ENCODE peak calls at places on chromosomes 6 and 20, in five cellular contexts. O is astrocyte of the spinal cord, G is vagina, P is cardiac fibroblast, D is activated B cell treated with CpG ODN at 0.5 μM for 24 hours. Y is an unnamed sample.

GRCh38 chr20:29301624-29302259 is 1955.7 kb upstream of the DEFB115 start:
- DNase-seq in O (no peak), D (no peak), P (no peak), G (no peak), Y (no peak)

GRCh38 chr6:17983712-17984111 is 3.7 kb downstream of the KIF13A start:
- DNase-seq in P (no peak), G (no peak), O (no peak), D (no peak), Y (no peak)

GRCh38 chr6:28941681-28942448 is 18.1 kb upstream of the TRIM27 start:
- DNase-seq in G (no peak), O (no peak), D (no peak), P (no peak), Y (no peak)

GRCh38 chr6:158411998-158412397 is 99.7 kb downstream of the TULP4 start:
- DNase-seq in P (no peak), O (no peak), D (no peak), G (no peak), Y (no peak)

GRCh38 chr6:127343753-127344659 is 597 bp upstream of the ECHDC1 start:
- DNase-seq in P (peak), D (no peak), G (no peak), O (peak), Y (no peak)

GRCh38 chr6:129267028-129267427 is 384.1 kb downstream of the LAMA2 start:
- DNase-seq in D (no peak), O (no peak), P (no peak), G (no peak), Y (no peak)

GRCh38 chr20:39825950-39826349 is 863.1 kb downstream of the MAFB start:
- DNase-seq in G (no peak), D (no peak), O (peak), P (peak), Y (no peak)

GRCh38 chr6:161218222-161218621 is 55.6 kb downstream of the AGPAT4 start:
- DNase-seq in G (no peak), O (no peak), D (no peak), P (peak), Y (no peak)

GRCh38 chr6:95286874-95287273 is 290.5 kb upstream of the MANEA start:
- DNase-seq in O (no peak), D (no peak), P (no peak), G (no peak), Y (no peak)

GRCh38 chr20:50834599-50835005 is 39.7 kb downstream of the BCAS4 start:
- DNase-seq in P (peak), G (no peak), O (peak), D (no peak), Y (no peak)

GRCh38 chr20:1211954-1212497 is 8.8 kb downstream of the C20orf202 start:
- DNase-seq in G (no peak), O (no peak), D (no peak), P (no peak), Y (no peak)

GRCh38 chr6:138241381-138241780 is 23.1 kb upstream of the PBOV1 start:
- DNase-seq in D (no peak), O (no peak), G (no peak), P (no peak), Y (no peak)

GRCh38 chr6:159172066-159172465 is 2.9 kb downstream of the FNDC1 start:
- DNase-seq in G (no peak), P (peak), O (peak), D (no peak), Y (no peak)

GRCh38 chr6:79946773-79947190 is 571 bp downstream of the ELOVL4 start:
- DNase-seq in D (peak), O (peak), P (no peak), G (no peak), Y (no peak)

GRCh38 chr6:154864086-154864430 is 130.8 kb downstream of the SCAF8 start:
- DNase-seq in O (no peak), D (no peak), P (no peak), G (no peak), Y (no peak)

GRCh38 chr6:10414766-10415592 is at the start of gene TFAP2A:
- DNase-seq in G (peak), D (no peak), O (no peak), P (peak), Y (no peak)

GRCh38 chr6:132713355-132714134 is at the start of gene VNN1:
- DNase-seq in G (no peak), P (peak), O (no peak), D (no peak), Y (peak)

GRCh38 chr6:69370763-69371162 is 426.0 kb downstream of the LMBRD1 start:
- DNase-seq in D (no peak), P (no peak), G (no peak), O (no peak), Y (no peak)

GRCh38 chr6:132483779-132484679 is 28.9 kb downstream of the STX7 start:
- DNase-seq in P (peak), D (no peak), G (no peak), O (peak), Y (no peak)

GRCh38 chr6:130985115-130985514 is 77.9 kb downstream of the EPB41L2 start:
- DNase-seq in P (no peak), G (no peak), O (no peak), D (no peak), Y (no peak)

GRCh38 chr6:41608443-41609151 is 29.7 kb upstream of the MDFI start:
- DNase-seq in D (no peak), P (no peak), O (no peak), G (no peak), Y (no peak)

GRCh38 chr6:80528115-80528514 is 421.6 kb downstream of the BCKDHB start:
- DNase-seq in G (no peak), P (peak), O (no peak), D (no peak), Y (no peak)

GRCh38 chr20:41862023-41862422 is 243.8 kb upstream of the CHD6 start:
- DNase-seq in D (no peak), O (peak), P (no peak), G (no peak), Y (no peak)

GRCh38 chr6:135291288-135292116 is 110.4 kb downstream of the MYB start:
- DNase-seq in D (no peak), P (peak), O (peak), G (no peak), Y (no peak)

GRCh38 chr6:87274660-87275273 is 47.6 kb upstream of the SMIM8 start:
- DNase-seq in D (no peak), P (peak), O (peak), G (no peak), Y (no peak)

GRCh38 chr20:32282461-32282860 is 5.0 kb downstream of the KIF3B start:
- DNase-seq in D (no peak), P (no peak), O (no peak), G (no peak), Y (no peak)

GRCh38 chr20:31663838-31664695 is 26.4 kb downstream of the COX4I2 start:
- DNase-seq in P (no peak), D (no peak), G (no peak), O (no peak), Y (no peak)

GRCh38 chr6:151216812-151217211 is 23.0 kb upstream of the AKAP12 start:
- DNase-seq in D (no peak), P (no peak), G (no peak), O (no peak), Y (no peak)

GRCh38 chr20:36950432-36951197 is 893 bp downstream of the SAMHD1 start:
- DNase-seq in G (no peak), P (peak), O (no peak), D (no peak), Y (no peak)

GRCh38 chr20:62122659-62123449 is 579 bp downstream of the LSM14B start:
- DNase-seq in P (peak), D (peak), G (no peak), O (peak), Y (no peak)

GRCh38 chr6:2396856-2397640 is 151.6 kb upstream of the GMDS start:
- DNase-seq in G (no peak), O (peak), P (peak), D (no peak), Y (no peak)

GRCh38 chr6:170062209-170062903 is 228.5 kb downstream of the DLL1 start:
- DNase-seq in O (no peak), G (no peak), D (no peak), P (no peak), Y (no peak)

GRCh38 chr20:52959125-52959524 is 13.0 kb upstream of the TSHZ2 start:
- DNase-seq in D (no peak), P (no peak), O (peak), G (no peak), Y (no peak)

DNA sequence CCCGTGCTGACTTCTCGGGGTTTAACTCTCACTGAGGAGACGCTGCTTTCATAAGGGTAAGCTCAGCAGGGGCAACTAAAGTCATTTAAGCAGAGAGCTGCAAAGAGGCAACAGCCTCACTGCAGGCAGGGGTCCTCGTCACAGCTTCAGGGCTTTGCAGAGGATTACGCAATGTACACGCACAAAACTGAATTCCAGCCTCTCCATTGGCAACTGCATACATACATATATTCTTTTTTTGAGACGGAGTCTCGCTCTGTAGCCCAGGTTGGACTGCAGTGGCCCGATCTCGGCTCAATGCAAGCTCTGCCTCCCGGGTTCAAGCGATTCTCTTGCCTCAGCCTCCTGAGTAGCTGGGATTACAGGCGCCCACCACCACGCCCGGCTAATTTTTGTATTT is 2.4 kb downstream of the GMEB2 start:
- DNase-seq in G (no peak), P (peak), D (no peak), O (peak), Y (peak)
- TF ChIP-seq CTCF in G (no peak), P (no peak), D (no peak), O (peak), Y (no peak)

GRCh38 chr6:125953502-125953875 is 3.1 kb upstream of the HINT3 start:
- DNase-seq in D (no peak), O (no peak), G (no peak), P (no peak), Y (no peak)
- TF ChIP-seq CTCF in D (no peak), O (peak), G (no peak), P (peak), Y (no peak)

GRCh38 chr20:58593880-58594473 is 57.1 kb upstream of the STX16 start:
- DNase-seq in P (no peak), G (no peak), D (no peak), O (no peak), Y (no peak)
- TF ChIP-seq CTCF in P (no peak), G (no peak), D (no peak), O (no peak), Y (no peak)

GRCh38 chr6:25014375-25014774 is 78.6 kb upstream of the RIPOR2 start:
- DNase-seq in P (no peak), O (no peak), G (no peak), D (no peak), Y (no peak)

GRCh38 chr6:25014806-25015560 is 79.2 kb upstream of the RIPOR2 start:
- DNase-seq in P (peak), O (peak), G (no peak), D (no peak), Y (no peak)

GRCh38 chr6:25010917-25011625 is 75.3 kb upstream of the RIPOR2 start:
- DNase-seq in G (no peak), O (peak), P (peak), D (no peak), Y (no peak)

GRCh38 chr6:25012657-25013056 is 76.9 kb upstream of the RIPOR2 start:
- DNase-seq in D (no peak), G (no peak), P (peak), O (peak), Y (no peak)

DNA sequence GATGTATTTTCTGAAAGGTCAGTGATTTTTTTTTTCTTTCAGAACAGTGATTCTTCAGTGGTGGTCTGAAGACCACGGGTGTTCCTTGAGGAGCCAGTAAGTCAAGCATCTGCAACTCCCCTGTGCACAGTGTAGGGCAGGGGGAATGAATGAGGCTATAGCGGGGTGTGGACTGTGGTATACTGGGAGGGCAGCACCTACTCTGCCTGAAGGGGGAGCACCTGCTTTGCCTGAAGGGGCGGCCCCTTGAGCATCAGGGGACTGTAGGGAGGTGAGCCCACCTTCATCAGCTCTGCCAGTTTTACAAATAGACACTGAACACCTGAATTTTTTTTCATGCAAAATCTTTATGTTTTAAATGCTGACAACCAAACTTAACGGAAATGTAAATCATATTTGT is 77.5 kb upstream of the RIPOR2 start:
- DNase-seq in P (no peak), D (no peak), O (no peak), G (no peak), Y (no peak)
- TF ChIP-seq CTCF in P (peak), D (no peak), O (peak), G (no peak), Y (no peak)

GRCh38 chr6:34065470-34066283 is 80.2 kb downstream of the GRM4 start:
- DNase-seq in P (no peak), D (no peak), O (no peak), G (no peak), Y (no peak)

GRCh38 chr6:34068462-34069044 is 77.3 kb downstream of the GRM4 start:
- DNase-seq in P (no peak), G (no peak), O (no peak), D (no peak), Y (no peak)

GRCh38 chr6:34066772-34067770 is 78.8 kb downstream of the GRM4 start:
- DNase-seq in D (no peak), P (no peak), G (no peak), O (no peak), Y (no peak)

GRCh38 chr6:34066284-34066571 is 79.7 kb downstream of the GRM4 start:
- DNase-seq in O (no peak), G (no peak), P (no peak), D (no peak), Y (no peak)

GRCh38 chr6:34067814-34068213 is 78.1 kb downstream of the GRM4 start:
- DNase-seq in O (no peak), P (no peak), D (no peak), G (no peak), Y (no peak)
- TF ChIP-seq CTCF in O (peak), P (no peak), D (no peak), G (no peak), Y (no peak)

DNA sequence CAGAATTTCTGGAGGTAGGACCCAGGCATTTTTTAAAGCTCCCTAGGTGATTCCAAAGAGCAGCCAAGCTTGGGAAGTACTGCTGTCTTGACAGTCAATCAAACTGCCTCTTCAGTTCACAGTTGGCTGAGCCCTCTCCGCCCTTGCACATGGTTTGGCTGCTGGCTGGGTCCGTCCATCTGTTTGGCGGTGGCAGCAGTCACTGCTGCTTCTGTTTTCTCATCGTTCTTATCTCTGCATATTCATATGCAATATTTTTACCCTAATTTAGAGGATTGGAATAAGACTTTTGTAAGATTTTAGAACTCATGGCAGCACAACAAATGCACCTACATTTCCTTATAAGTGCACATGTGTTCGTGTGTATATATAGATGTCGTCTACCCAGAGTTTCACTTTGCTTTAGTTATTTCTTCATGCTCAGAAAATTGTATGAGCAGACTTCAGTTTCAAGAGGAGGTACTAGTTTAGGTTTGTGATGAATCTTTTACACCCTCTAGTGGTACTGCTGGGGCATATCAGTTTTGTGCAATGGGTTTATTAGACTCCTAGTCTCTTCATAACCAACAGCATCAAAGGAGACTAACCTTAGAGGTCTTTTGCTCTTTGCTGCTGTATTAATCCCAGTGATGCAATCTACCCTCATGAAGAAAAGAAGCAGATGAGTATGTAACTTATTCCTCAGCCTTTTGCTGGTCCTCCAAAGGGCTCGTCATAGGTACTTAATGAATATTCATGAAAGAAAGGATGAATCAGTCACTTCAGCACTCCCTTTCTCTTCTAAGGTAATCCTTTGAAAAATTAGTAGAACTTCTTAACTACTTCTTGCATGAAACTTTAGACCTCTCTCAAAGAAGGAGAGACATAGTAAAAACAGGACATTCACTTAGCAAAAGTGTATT is 44.3 kb downstream of the KHDC1L start:
- DNase-seq in O (peak), D (no peak), G (no peak), P (peak), Y (no peak)
- TF ChIP-seq CTCF in O (peak), D (peak), G (peak), P (peak), Y (peak)

GRCh38 chr6:156852147-156852857 is 75.1 kb downstream of the ARID1B start:
- DNase-seq in P (no peak), D (no peak), G (no peak), O (no peak), Y (no peak)
- TF ChIP-seq CTCF in P (no peak), D (no peak), G (no peak), O (no peak), Y (no peak)

DNA sequence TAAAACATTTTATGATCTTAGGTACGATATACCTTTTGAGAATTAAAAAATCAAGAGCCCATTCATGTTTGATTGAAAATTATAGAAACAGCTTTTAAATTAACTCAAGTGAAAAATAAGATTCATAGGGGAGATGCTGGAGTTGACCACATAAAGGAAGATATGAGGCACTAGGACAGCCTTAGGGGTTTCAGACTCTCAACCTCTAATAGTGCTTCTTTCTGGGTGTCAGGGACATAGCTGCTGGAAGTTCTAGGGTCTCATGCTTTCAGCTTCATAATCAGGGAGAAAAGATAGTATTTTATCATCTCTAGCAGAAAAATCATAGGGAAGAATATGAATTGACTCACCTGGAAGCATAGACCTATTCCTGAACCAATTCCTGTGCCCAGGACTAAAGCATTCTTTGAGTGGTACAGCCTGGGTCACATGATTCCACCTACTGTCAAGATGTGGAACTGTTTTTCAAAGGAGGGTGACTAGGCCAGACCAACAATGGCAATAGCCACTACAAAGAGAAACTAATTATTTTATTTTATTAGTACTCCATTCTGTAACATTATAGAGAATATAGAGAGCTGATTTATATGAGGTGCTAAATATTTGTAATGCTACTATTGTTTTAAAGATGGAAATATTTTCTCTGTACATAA is 27.8 kb upstream of the CENPW start:
- DNase-seq in G (no peak), D (no peak), O (no peak), P (peak), Y (no peak)
- TF ChIP-seq CTCF in G (no peak), D (no peak), O (peak), P (peak), Y (peak)